ENCODE peak calls at places on chromosomes 1 and 21, in six cellular contexts. S is progenitor cell of endocrine pancreas, O is thoracic aorta, R is dorsolateral prefrontal cortex, K is BJ, P is GM13977. B is an unnamed sample.

GRCh38 chr1:162070825-162071224 is 1.3 kb downstream of the NOS1AP start:
- DNase-seq in K (no peak), O (no peak), S (no peak), P (no peak), R (no peak), B (no peak)

GRCh38 chr1:116330342-116330652 is 42.7 kb upstream of the ATP1A1 start:
- DNase-seq in S (no peak), O (no peak), R (no peak), P (no peak), K (no peak), B (no peak)

GRCh38 chr1:85398391-85399064 is 66.4 kb downstream of the DDAH1 start:
- DNase-seq in P (no peak), O (no peak), R (no peak), K (no peak), S (no peak), B (no peak)

GRCh38 chr1:152855661-152856060 is 4.1 kb upstream of the LCE7A start:
- DNase-seq in K (no peak), O (no peak), P (no peak), R (no peak), S (no peak), B (no peak)

GRCh38 chr1:27572679-27573426 is 31.1 kb downstream of the AHDC1 start:
- DNase-seq in O (no peak), K (no peak), P (no peak), S (no peak), R (no peak), B (no peak)

GRCh38 chr1:40592107-40592773 is 60.8 kb downstream of the ZNF684 start:
- DNase-seq in R (no peak), O (no peak), P (no peak), K (no peak), S (no peak), B (no peak)

GRCh38 chr1:41664861-41665640 is 180.6 kb upstream of the EDN2 start:
- DNase-seq in R (no peak), S (no peak), P (no peak), K (peak; percentile 44), O (no peak), B (no peak)

GRCh38 chr21:45865106-45865835 is 116.3 kb upstream of the COL6A1 start:
- DNase-seq in K (peak; percentile 63), S (no peak), P (no peak), R (no peak), O (no peak), B (no peak)

GRCh38 chr21:41375875-41376274 is 14.0 kb downstream of the MX2 start:
- DNase-seq in O (no peak), S (no peak), K (no peak), R (no peak), P (no peak), B (no peak)

GRCh38 chr1:75265792-75266191 is 131.6 kb downstream of the LHX8 start:
- DNase-seq in S (no peak), K (no peak), R (no peak), P (peak; percentile 12), O (no peak), B (peak; percentile 7)

DNA sequence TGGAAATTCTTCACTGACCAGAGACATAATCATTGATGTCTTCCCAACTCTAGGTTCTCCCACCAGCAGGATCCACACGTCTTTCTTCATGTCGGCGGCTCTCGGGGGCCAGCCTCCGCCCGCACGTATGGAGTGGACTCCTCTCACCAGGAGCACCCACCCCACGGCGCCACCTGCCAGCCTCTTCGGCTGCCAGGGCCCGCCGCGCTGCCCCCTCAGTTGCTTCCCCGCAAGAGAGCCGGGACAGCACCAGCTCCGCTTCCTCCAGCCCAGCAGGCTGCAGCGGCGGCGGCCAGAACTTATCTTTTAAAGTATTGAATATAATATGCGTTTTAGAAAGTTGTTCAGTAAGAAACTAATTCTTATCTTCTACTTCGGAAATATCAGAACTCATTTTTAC is 273.5 kb downstream of the LIPI start:
- DNase-seq in O (no peak), K (no peak), S (no peak), P (no peak), R (no peak), B (no peak)
- TF ChIP-seq CTCF in O (no peak), K (no peak), S (no peak), P (no peak), R (no peak), B (no peak)

DNA sequence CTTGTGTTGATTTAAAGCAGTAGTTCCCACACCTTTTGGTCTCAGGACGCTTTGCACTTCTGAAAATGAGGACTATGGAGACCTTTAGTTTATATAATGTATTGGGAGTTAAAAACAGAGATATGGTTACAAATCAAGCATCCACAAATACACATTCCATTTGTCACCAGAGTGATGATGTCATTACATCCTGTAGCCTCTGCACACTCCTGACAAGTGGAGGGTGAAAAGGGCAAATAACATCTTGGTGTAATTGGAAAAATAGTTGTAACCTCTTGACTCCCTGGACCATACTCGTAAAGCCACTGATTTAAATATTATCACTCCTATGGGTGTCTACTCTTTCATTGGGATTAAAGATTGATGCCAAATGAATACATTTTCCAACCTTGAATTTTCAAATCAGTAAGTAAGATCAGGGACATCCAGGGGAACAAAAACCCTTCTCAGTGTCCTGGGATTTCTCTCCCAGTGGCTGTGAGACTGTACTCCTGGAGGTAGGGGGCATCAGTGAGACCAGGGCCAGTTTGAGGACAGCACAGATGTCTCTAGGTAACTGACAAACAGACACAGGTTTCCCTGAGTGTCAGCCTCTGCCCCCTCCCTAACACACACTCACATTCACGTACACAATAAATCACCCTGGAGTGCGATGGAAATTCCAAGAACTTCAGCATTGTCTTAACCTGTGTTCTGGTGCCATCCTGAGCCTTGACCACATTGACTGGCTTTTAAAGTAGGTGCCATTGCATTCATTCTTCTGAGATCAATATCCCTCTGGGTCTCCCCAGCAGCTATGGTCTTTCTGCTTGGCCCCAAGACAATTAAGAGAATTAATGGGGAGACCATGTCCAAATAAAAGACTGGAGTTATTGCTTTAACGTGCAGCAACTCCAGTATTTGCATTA is 63.0 kb downstream of the NR5A2 start:
- DNase-seq in P (no peak), O (no peak), K (no peak), R (no peak), S (no peak), B (no peak)
- TF ChIP-seq CTCF in P (peak; percentile 31), O (no peak), K (peak; percentile 17), R (no peak), S (peak; percentile 33), B (peak; percentile 35)

GRCh38 chr1:29453502-29454240 is 217.3 kb downstream of the PTPRU start:
- DNase-seq in S (no peak), R (no peak), P (peak; percentile 69), O (no peak), K (peak; percentile 2), B (peak; percentile 14)
- TF ChIP-seq CTCF in S (peak; percentile 51), R (no peak), P (peak; percentile 19), O (no peak), K (peak; percentile 42), B (peak; percentile 59)

DNA sequence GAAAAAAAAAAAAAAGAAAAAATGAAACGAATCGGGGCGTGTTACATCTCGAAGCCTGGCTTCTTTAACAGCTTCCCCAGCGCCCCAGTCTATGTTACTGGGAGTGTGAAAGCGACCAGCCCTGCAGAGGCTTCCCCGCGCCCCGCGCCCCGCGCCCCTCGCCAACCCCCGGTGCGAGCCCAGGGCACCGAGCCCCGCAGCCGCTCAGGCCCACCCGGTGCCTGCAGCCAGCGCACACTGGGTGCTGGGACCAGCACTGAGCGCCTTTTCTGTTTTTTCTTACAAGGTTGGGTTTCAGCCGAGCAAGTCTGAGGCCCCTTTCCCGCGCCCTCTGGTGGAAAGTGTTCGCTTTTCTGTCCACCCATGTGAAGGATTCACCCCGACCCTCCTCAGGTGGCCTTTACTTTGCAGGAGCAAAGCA is 42.1 kb upstream of the ZNF496 start:
- DNase-seq in R (no peak), K (no peak), O (no peak), S (peak; percentile 47), P (peak; percentile 47), B (peak; percentile 53)
- TF ChIP-seq CTCF in R (peak; percentile 27), K (peak; percentile 61), O (peak; percentile 44), S (peak; percentile 66), P (peak; percentile 37), B (peak; percentile 64)

GRCh38 chr1:62107923-62108322 is 86.7 kb upstream of the L1TD1 start:
- DNase-seq in S (no peak), P (no peak), O (no peak), R (no peak), K (no peak), B (no peak)

GRCh38 chr1:62110198-62110817 is 84.3 kb upstream of the L1TD1 start:
- DNase-seq in S (no peak), P (no peak), O (no peak), K (no peak), R (no peak), B (no peak)

GRCh38 chr1:62113505-62113904 is 81.1 kb upstream of the L1TD1 start:
- DNase-seq in S (no peak), K (no peak), O (no peak), R (no peak), P (no peak), B (no peak)

GRCh38 chr1:62109124-62109523 is 85.5 kb upstream of the L1TD1 start:
- DNase-seq in P (no peak), O (no peak), R (no peak), K (no peak), S (no peak), B (no peak)

GRCh38 chr1:62111084-62111483 is 83.6 kb upstream of the L1TD1 start:
- DNase-seq in K (no peak), P (no peak), O (no peak), R (no peak), S (no peak), B (no peak)
- TF ChIP-seq CTCF in K (no peak), P (no peak), O (no peak), R (no peak), S (no peak), B (no peak)

GRCh38 chr1:155324717-155325595 is 4.3 kb downstream of the RUSC1 start:
- DNase-seq in S (peak; percentile 44), O (no peak), R (no peak), K (no peak), P (peak; percentile 64), B (peak; percentile 56)
- TF ChIP-seq CTCF in S (peak; percentile 58), O (peak; percentile 24), R (no peak), K (peak; percentile 65), P (peak; percentile 52), B (peak; percentile 58)